ENCODE peak calls at places on chromosome 18, in six cellular contexts. R, A, F, M, L and O are unnamed samples.

GRCh38 chr18:70036771-70037452 is 89.2 kb upstream of the CD226 start:
- DNase-seq in R (peak; percentile 87), A (no peak), F (no peak), M (no peak), L (no peak), O (no peak)

GRCh38 chr18:67525328-67526110 is 9.0 kb upstream of the DSEL start:
- DNase-seq in R (no peak), A (peak; percentile 97), F (peak; percentile 95), M (no peak), L (no peak), O (no peak)

GRCh38 chr18:62607302-62607701 is 84.5 kb downstream of the ZCCHC2 start:
- DNase-seq in R (no peak), A (no peak), F (no peak), M (no peak), L (no peak), O (no peak)

GRCh38 chr18:58805482-58806187 is 59.0 kb upstream of the ZNF532 start:
- DNase-seq in R (no peak), A (no peak), F (no peak), M (no peak), L (peak; percentile 41), O (no peak)

GRCh38 chr18:72541871-72542690 is 2.1 kb downstream of the CBLN2 start:
- DNase-seq in R (no peak), A (no peak), F (no peak), M (no peak), L (no peak), O (no peak)

GRCh38 chr18:62069556-62069955 is 117.3 kb downstream of the PIGN start:
- DNase-seq in R (no peak), A (peak; percentile 80), F (no peak), M (peak; percentile 8), L (no peak), O (peak; percentile 35)

GRCh38 chr18:47901624-47902362 is 28.7 kb downstream of the SMAD2 start:
- DNase-seq in R (peak; percentile 68), A (no peak), F (no peak), M (peak; percentile 88), L (no peak), O (peak; percentile 81)

GRCh38 chr18:3265564-3266033 is 3.7 kb downstream of the MYL12B start:
- DNase-seq in R (no peak), A (peak; percentile 64), F (no peak), M (no peak), L (no peak), O (no peak)

GRCh38 chr18:907171-907879 is 2.7 kb downstream of the ADCYAP1 start:
- DNase-seq in R (no peak), A (no peak), F (no peak), M (no peak), L (peak; percentile 60), O (no peak)

GRCh38 chr18:79488311-79489047 is 92.7 kb downstream of the NFATC1 start:
- DNase-seq in R (no peak), A (no peak), F (no peak), M (no peak), L (no peak), O (no peak)